ENCODE peak calls at places on chromosomes 7 and 10, in four cellular contexts. One of them, this sample, is unnamed. For H3K9me1 and H3K4me1, the result is how much of the 10 kb centered on the place peaks cover.

GRCh38 chr10:72784551-72785421 is 92.8 kb downstream of the MCU start:
- DNase-seq in K562: no peak
- DNase-seq in IMR-90: peak
- DNase-seq in endothelial cell of umbilical vein: peak
- DNase-seq in this sample: peak

GRCh38 chr7:129907122-129907741 is 45.5 kb downstream of the UBE2H start:
- DNase-seq in K562: no peak
- DNase-seq in IMR-90: no peak
- DNase-seq in endothelial cell of umbilical vein: no peak
- DNase-seq in this sample: no peak

GRCh38 chr7:84469034-84469433 is 274.4 kb upstream of the SEMA3A start:
- DNase-seq in IMR-90: peak
- DNase-seq in K562: no peak
- DNase-seq in endothelial cell of umbilical vein: peak
- DNase-seq in this sample: no peak

GRCh38 chr10:58064714-58065528 is 202.8 kb downstream of the IPMK start:
- DNase-seq in endothelial cell of umbilical vein: peak
- DNase-seq in IMR-90: peak
- DNase-seq in K562: peak
- DNase-seq in this sample: no peak

GRCh38 chr7:32941181-32941995 is 15.9 kb upstream of the FKBP9 start:
- DNase-seq in IMR-90: no peak
- DNase-seq in endothelial cell of umbilical vein: peak
- DNase-seq in K562: no peak
- DNase-seq in this sample: no peak

GRCh38 chr7:157423886-157424565 is 87.2 kb downstream of the DNAJB6 start:
- DNase-seq in IMR-90: no peak
- DNase-seq in K562: no peak
- DNase-seq in endothelial cell of umbilical vein: no peak
- DNase-seq in this sample: no peak

GRCh38 chr7:97166308-97166707 is 48.8 kb downstream of the SDHAF3 start:
- DNase-seq in endothelial cell of umbilical vein: no peak
- DNase-seq in K562: no peak
- DNase-seq in IMR-90: no peak
- DNase-seq in this sample: no peak

GRCh38 chr10:3802526-3803002 is 17.6 kb upstream of the KLF6 start:
- DNase-seq in K562: no peak
- DNase-seq in endothelial cell of umbilical vein: no peak
- DNase-seq in IMR-90: no peak
- DNase-seq in this sample: no peak

GRCh38 chr7:1567082-1567771 is 2.6 kb downstream of the PSMG3 start:
- DNase-seq in K562: peak
- DNase-seq in endothelial cell of umbilical vein: no peak
- DNase-seq in IMR-90: peak
- DNase-seq in this sample: peak

GRCh38 chr10:127945335-127945734 is 38.4 kb downstream of the PTPRE start:
- DNase-seq in K562: no peak
- DNase-seq in IMR-90: peak
- DNase-seq in endothelial cell of umbilical vein: peak
- DNase-seq in this sample: peak

GRCh38 chr7:23106491-23106800 is 861 bp downstream of the KLHL7 start:
- DNase-seq in K562: no peak
- DNase-seq in endothelial cell of umbilical vein: no peak
- DNase-seq in IMR-90: no peak
- DNase-seq in this sample: no peak

GRCh38 chr10:19889279-19889678 is 73.0 kb downstream of the PLXDC2 start:
- DNase-seq in endothelial cell of umbilical vein: no peak
- DNase-seq in IMR-90: no peak
- DNase-seq in K562: no peak
- DNase-seq in this sample: no peak

GRCh38 chr7:80942261-80943041 is 23.6 kb upstream of the SEMA3C start:
- DNase-seq in K562: no peak
- DNase-seq in IMR-90: peak
- DNase-seq in endothelial cell of umbilical vein: peak
- DNase-seq in this sample: peak

GRCh38 chr10:7622969-7623368 is 43.8 kb downstream of the ITIH5 start:
- DNase-seq in IMR-90: no peak
- DNase-seq in K562: peak
- DNase-seq in endothelial cell of umbilical vein: no peak
- DNase-seq in this sample: no peak

GRCh38 chr10:93471110-93471651 is 11.0 kb downstream of the MYOF start:
- DNase-seq in K562: no peak
- DNase-seq in endothelial cell of umbilical vein: peak
- DNase-seq in IMR-90: peak
- DNase-seq in this sample: no peak

GRCh38 chr7:135743907-135744789 is 4.5 kb downstream of the FAM180A start:
- DNase-seq in endothelial cell of umbilical vein: no peak
- DNase-seq in IMR-90: peak
- DNase-seq in K562: no peak
- DNase-seq in this sample: no peak

GRCh38 chr7:12127490-12127889 is 83.6 kb upstream of the TMEM106B start:
- DNase-seq in K562: no peak
- DNase-seq in IMR-90: no peak
- DNase-seq in endothelial cell of umbilical vein: no peak
- DNase-seq in this sample: no peak

GRCh38 chr10:113273877-113274829 is 278.7 kb upstream of the HABP2 start:
- DNase-seq in IMR-90: no peak
- DNase-seq in endothelial cell of umbilical vein: no peak
- DNase-seq in K562: no peak
- DNase-seq in this sample: no peak

GRCh38 chr7:2530076-2530967 is 10.7 kb downstream of the LFNG start:
- DNase-seq in endothelial cell of umbilical vein: no peak
- DNase-seq in IMR-90: no peak
- DNase-seq in K562: peak
- DNase-seq in this sample: no peak

GRCh38 chr7:87105401-87105800 is 45.9 kb upstream of the ELAPOR2 start:
- DNase-seq in K562: no peak
- DNase-seq in IMR-90: no peak
- DNase-seq in endothelial cell of umbilical vein: no peak
- DNase-seq in this sample: no peak

GRCh38 chr10:46297406-46298204 is 10.8 kb downstream of the ANTXRL start:
- DNase-seq in IMR-90: no peak
- DNase-seq in K562: no peak
- DNase-seq in endothelial cell of umbilical vein: no peak
- DNase-seq in this sample: no peak

GRCh38 chr10:31595992-31596391 is 277.0 kb downstream of the ZEB1 start:
- DNase-seq in IMR-90: no peak
- DNase-seq in K562: no peak
- DNase-seq in endothelial cell of umbilical vein: no peak
- DNase-seq in this sample: no peak

GRCh38 chr7:7830122-7830878 is 111.9 kb upstream of the RPA3 start:
- DNase-seq in endothelial cell of umbilical vein: no peak
- DNase-seq in K562: no peak
- DNase-seq in IMR-90: no peak
- DNase-seq in this sample: no peak

GRCh38 chr10:132910901-132911711 is 31.3 kb downstream of the CFAP46 start:
- DNase-seq in IMR-90: no peak
- DNase-seq in endothelial cell of umbilical vein: no peak
- DNase-seq in K562: no peak
- DNase-seq in this sample: no peak

GRCh38 chr10:84054743-84055142 is 84.6 kb upstream of the GHITM start:
- DNase-seq in IMR-90: no peak
- DNase-seq in endothelial cell of umbilical vein: no peak
- DNase-seq in K562: no peak
- DNase-seq in this sample: no peak

GRCh38 chr7:44769381-44770209 is 20.9 kb downstream of the ZMIZ2 start:
- DNase-seq in K562: no peak
- DNase-seq in endothelial cell of umbilical vein: no peak
- DNase-seq in IMR-90: peak
- DNase-seq in this sample: no peak

GRCh38 chr10:124450010-124450782 is at the start of gene NKX1-2:
- DNase-seq in IMR-90: no peak
- DNase-seq in endothelial cell of umbilical vein: no peak
- DNase-seq in K562: no peak
- DNase-seq in this sample: no peak

GRCh38 chr10:86104611-86105145 is 261.9 kb downstream of the GRID1 start:
- DNase-seq in IMR-90: no peak
- DNase-seq in endothelial cell of umbilical vein: no peak
- DNase-seq in K562: no peak
- DNase-seq in this sample: no peak

GRCh38 chr7:46844486-46844885 is 737.4 kb downstream of the TNS3 start:
- DNase-seq in IMR-90: no peak
- DNase-seq in K562: no peak
- DNase-seq in endothelial cell of umbilical vein: no peak
- DNase-seq in this sample: no peak

DNA sequence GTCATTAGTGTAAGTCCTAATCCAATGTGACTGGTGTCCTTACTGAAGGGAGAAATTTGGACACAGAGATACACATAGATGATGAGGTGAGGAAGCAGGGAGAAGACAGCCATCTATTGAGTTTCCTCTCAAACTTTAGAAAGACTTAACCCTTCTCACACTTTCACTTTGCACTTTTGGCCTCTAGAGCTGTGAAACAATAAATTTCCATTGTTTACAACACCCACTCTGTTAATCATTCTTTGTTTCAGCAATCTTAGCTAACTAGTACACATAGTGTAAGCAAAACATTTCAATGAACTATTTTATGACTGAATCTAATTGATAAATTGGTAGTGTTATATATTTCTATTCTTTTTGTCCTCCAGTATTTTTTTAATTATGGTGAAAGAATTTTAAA is 1092.8 kb upstream of the POT1 start:
- DNase-seq in endothelial cell of umbilical vein: no peak
- DNase-seq in IMR-90: no peak
- DNase-seq in K562: no peak
- DNase-seq in this sample: no peak
- H3K9me1 ChIP-seq in endothelial cell of umbilical vein: under half
- H3K9me1 ChIP-seq in IMR-90: under half
- H3K9me1 ChIP-seq in K562: under half
- H3K9me1 ChIP-seq in this sample: under half

GRCh38 chr10:114561008-114561523 is 97.0 kb downstream of the ABLIM1 start:
- DNase-seq in endothelial cell of umbilical vein: no peak
- DNase-seq in K562: no peak
- DNase-seq in IMR-90: no peak
- DNase-seq in this sample: no peak
- H3K4me1 ChIP-seq in endothelial cell of umbilical vein: under half
- H3K4me1 ChIP-seq in K562: under half
- H3K4me1 ChIP-seq in IMR-90: under half
- H3K4me1 ChIP-seq in this sample: under half

GRCh38 chr10:92291921-92292860 is 1.2 kb downstream of the MARCHF5 start:
- DNase-seq in endothelial cell of umbilical vein: peak
- DNase-seq in K562: peak
- DNase-seq in IMR-90: peak
- DNase-seq in this sample: peak
- H3K27ac ChIP-seq in endothelial cell of umbilical vein: peak
- H3K27ac ChIP-seq in K562: peak
- H3K27ac ChIP-seq in IMR-90: no peak
- H3K27ac ChIP-seq in this sample: peak

GRCh38 chr7:109695386-109695785 is 1125.7 kb downstream of the DNAJB9 start:
- DNase-seq in endothelial cell of umbilical vein: no peak
- DNase-seq in IMR-90: no peak
- DNase-seq in K562: no peak
- DNase-seq in this sample: no peak

GRCh38 chr7:109696723-109697122 is 1127.0 kb downstream of the DNAJB9 start:
- DNase-seq in K562: no peak
- DNase-seq in endothelial cell of umbilical vein: no peak
- DNase-seq in IMR-90: no peak
- DNase-seq in this sample: no peak

GRCh38 chr7:109699661-109700060 is 1130.0 kb downstream of the DNAJB9 start:
- DNase-seq in endothelial cell of umbilical vein: no peak
- DNase-seq in IMR-90: no peak
- DNase-seq in K562: no peak
- DNase-seq in this sample: no peak

DNA sequence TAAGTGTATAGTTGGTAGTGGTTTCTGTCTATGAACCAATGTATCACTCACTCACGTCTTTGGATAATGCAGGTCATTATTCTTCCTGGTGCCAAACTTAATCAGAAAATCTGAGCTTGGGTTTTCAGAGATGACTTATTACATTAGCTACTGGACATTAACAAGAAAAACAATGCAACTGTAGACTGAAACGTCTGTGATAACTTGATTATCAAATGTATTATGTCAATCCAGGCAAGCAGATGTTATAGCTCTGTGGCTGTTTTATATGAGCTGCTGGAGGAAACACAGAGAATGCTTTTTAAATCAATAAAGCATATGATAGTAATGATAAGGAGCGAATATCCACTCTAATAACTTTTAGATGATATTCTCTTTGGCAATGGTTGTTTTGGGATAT is 1124.4 kb downstream of the DNAJB9 start:
- DNase-seq in K562: no peak
- DNase-seq in IMR-90: no peak
- DNase-seq in endothelial cell of umbilical vein: no peak
- DNase-seq in this sample: no peak
- H3K9me1 ChIP-seq in K562: under half
- H3K9me1 ChIP-seq in IMR-90: under half
- H3K9me1 ChIP-seq in endothelial cell of umbilical vein: under half
- H3K9me1 ChIP-seq in this sample: under half

GRCh38 chr10:73911553-73912004 is 647 bp downstream of the PLAU start:
- DNase-seq in endothelial cell of umbilical vein: peak
- DNase-seq in IMR-90: peak
- DNase-seq in K562: no peak
- DNase-seq in this sample: no peak
- H3K4me1 ChIP-seq in endothelial cell of umbilical vein: under half
- H3K4me1 ChIP-seq in IMR-90: under half
- H3K4me1 ChIP-seq in K562: under half
- H3K4me1 ChIP-seq in this sample: half or more

DNA sequence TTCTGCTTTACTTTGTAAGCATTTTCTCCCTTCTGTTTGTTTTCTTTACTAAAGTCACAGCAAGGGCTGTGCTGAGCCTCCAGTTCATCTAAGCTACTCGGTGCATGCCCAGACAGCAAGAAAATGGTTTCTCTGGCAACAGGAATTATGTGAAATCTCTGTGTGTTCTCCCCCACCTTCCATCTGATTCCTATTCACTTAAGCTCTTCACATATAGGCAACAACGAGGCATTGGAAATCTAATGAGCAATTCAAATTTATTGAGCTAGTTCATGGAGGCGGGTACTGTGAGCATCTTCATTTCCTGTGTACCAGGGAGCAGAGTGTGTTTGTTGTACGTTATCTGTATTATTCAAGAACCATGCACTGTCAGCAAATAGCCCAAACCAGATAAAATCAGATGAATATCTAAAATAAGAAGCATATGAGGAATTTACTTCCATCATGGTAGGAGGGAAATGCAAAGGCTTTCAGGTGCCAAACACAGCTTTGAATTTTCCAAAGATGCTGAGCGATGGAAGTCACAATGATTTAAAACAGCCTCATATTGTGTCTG is 739.1 kb downstream of the MAGI2 start:
- DNase-seq in IMR-90: no peak
- DNase-seq in K562: no peak
- DNase-seq in endothelial cell of umbilical vein: no peak
- DNase-seq in this sample: no peak
- H3K27ac ChIP-seq in IMR-90: no peak
- H3K27ac ChIP-seq in K562: no peak
- H3K27ac ChIP-seq in endothelial cell of umbilical vein: no peak
- H3K27ac ChIP-seq in this sample: no peak

GRCh38 chr7:69786707-69787395 is 188.6 kb downstream of the AUTS2 start:
- DNase-seq in K562: no peak
- DNase-seq in endothelial cell of umbilical vein: no peak
- DNase-seq in IMR-90: no peak
- DNase-seq in this sample: no peak

GRCh38 chr7:69791739-69792138 is 193.5 kb downstream of the AUTS2 start:
- DNase-seq in IMR-90: no peak
- DNase-seq in K562: no peak
- DNase-seq in endothelial cell of umbilical vein: no peak
- DNase-seq in this sample: no peak

GRCh38 chr7:69782917-69783684 is 184.8 kb downstream of the AUTS2 start:
- DNase-seq in endothelial cell of umbilical vein: no peak
- DNase-seq in K562: no peak
- DNase-seq in IMR-90: no peak
- DNase-seq in this sample: no peak

GRCh38 chr7:69790915-69791473 is 192.7 kb downstream of the AUTS2 start:
- DNase-seq in endothelial cell of umbilical vein: no peak
- DNase-seq in K562: no peak
- DNase-seq in IMR-90: no peak
- DNase-seq in this sample: no peak

GRCh38 chr7:69787736-69788431 is 189.6 kb downstream of the AUTS2 start:
- DNase-seq in K562: no peak
- DNase-seq in endothelial cell of umbilical vein: no peak
- DNase-seq in IMR-90: no peak
- DNase-seq in this sample: no peak
- H3K9me1 ChIP-seq in K562: under half
- H3K9me1 ChIP-seq in endothelial cell of umbilical vein: under half
- H3K9me1 ChIP-seq in IMR-90: under half
- H3K9me1 ChIP-seq in this sample: under half

This sample was measured in keratinocyte.